ENCODE peak calls at places on chromosomes 11 and 22, in six cellular contexts. M, P, I, D, E and B are unnamed samples.

GRCh38 chr22:20537325-20537756 is 29.9 kb downstream of the MED15 start:
- DNase-seq in M (no peak), P (no peak), I (no peak), D (no peak), E (no peak), B (no peak)

GRCh38 chr11:60933416-60933815 is 9.2 kb downstream of the TMEM132A start:
- DNase-seq in M (no peak), P (no peak), I (no peak), D (no peak), E (no peak), B (no peak)

GRCh38 chr11:14237333-14237988 is 121.5 kb downstream of the RRAS2 start:
- DNase-seq in M (no peak), P (no peak), I (peak; percentile 23), D (no peak), E (no peak), B (no peak)

GRCh38 chr11:72965672-72966071 is 151.5 kb downstream of the ATG16L2 start:
- DNase-seq in M (no peak), P (no peak), I (no peak), D (no peak), E (no peak), B (no peak)

GRCh38 chr11:129315781-129316579 is 59.7 kb upstream of the BARX2 start:
- DNase-seq in M (no peak), P (no peak), I (peak; percentile 90), D (no peak), E (peak; percentile 99), B (no peak)

GRCh38 chr11:122145715-122146274 is 29.8 kb upstream of the BLID start:
- DNase-seq in M (no peak), P (peak; percentile 73), I (no peak), D (no peak), E (no peak), B (no peak)

GRCh38 chr22:19766506-19767426 is 6.2 kb downstream of the TBX1 start:
- DNase-seq in M (no peak), P (no peak), I (peak; percentile 55), D (no peak), E (no peak), B (no peak)

GRCh38 chr11:116454020-116454645 is 318.7 kb downstream of the BUD13 start:
- DNase-seq in M (no peak), P (peak; percentile 28), I (peak; percentile 45), D (peak; percentile 6), E (peak; percentile 48), B (peak; percentile 5)

GRCh38 chr11:4541071-4541470 is 3.9 kb upstream of the OR52M1 start:
- DNase-seq in M (no peak), P (no peak), I (no peak), D (no peak), E (no peak), B (no peak)

GRCh38 chr11:68303982-68304780 is 8.2 kb upstream of the LRP5 start:
- DNase-seq in M (no peak), P (no peak), I (no peak), D (no peak), E (no peak), B (no peak)